ENCODE peak calls at places on chromosomes 7 and 10, in eight cellular contexts. One of them, this sample, is unnamed.

GRCh38 chr7:36606442-36607205 is 117.7 kb downstream of the AOAH start:
- DNase-seq in Peyer's patch: no peak
- DNase-seq in spleen: no peak
- DNase-seq in effector memory CD4-positive, alpha-beta T cell: no peak
- DNase-seq in dorsolateral prefrontal cortex: no peak
- DNase-seq in A549: no peak
- DNase-seq in substantia nigra: no peak
- DNase-seq in foreskin keratinocyte: no peak
- DNase-seq in this sample: no peak

GRCh38 chr7:69429817-69430501 is 168.3 kb upstream of the AUTS2 start:
- DNase-seq in spleen: no peak
- DNase-seq in Peyer's patch: peak
- DNase-seq in A549: no peak
- DNase-seq in substantia nigra: peak
- DNase-seq in dorsolateral prefrontal cortex: peak
- DNase-seq in effector memory CD4-positive, alpha-beta T cell: no peak
- DNase-seq in foreskin keratinocyte: no peak
- DNase-seq in this sample: peak

GRCh38 chr10:119206603-119207366 is 586 bp upstream of the GRK5 start:
- DNase-seq in spleen: peak
- DNase-seq in substantia nigra: peak
- DNase-seq in A549: peak
- DNase-seq in effector memory CD4-positive, alpha-beta T cell: peak
- DNase-seq in dorsolateral prefrontal cortex: peak
- DNase-seq in Peyer's patch: peak
- DNase-seq in foreskin keratinocyte: peak
- DNase-seq in this sample: peak

GRCh38 chr7:152989889-152990380 is 230.4 kb downstream of the ACTR3B start:
- DNase-seq in A549: no peak
- DNase-seq in spleen: no peak
- DNase-seq in substantia nigra: no peak
- DNase-seq in Peyer's patch: no peak
- DNase-seq in dorsolateral prefrontal cortex: no peak
- DNase-seq in effector memory CD4-positive, alpha-beta T cell: no peak
- DNase-seq in foreskin keratinocyte: peak
- DNase-seq in this sample: no peak

GRCh38 chr7:99141756-99142726 is 1.9 kb downstream of the SMURF1 start:
- DNase-seq in substantia nigra: peak
- DNase-seq in effector memory CD4-positive, alpha-beta T cell: peak
- DNase-seq in A549: peak
- DNase-seq in spleen: peak
- DNase-seq in Peyer's patch: peak
- DNase-seq in dorsolateral prefrontal cortex: peak
- DNase-seq in foreskin keratinocyte: peak
- DNase-seq in this sample: peak

GRCh38 chr10:79938728-79939380 is 10.1 kb downstream of the SFTPD start:
- DNase-seq in substantia nigra: no peak
- DNase-seq in A549: no peak
- DNase-seq in dorsolateral prefrontal cortex: no peak
- DNase-seq in effector memory CD4-positive, alpha-beta T cell: no peak
- DNase-seq in spleen: peak
- DNase-seq in Peyer's patch: peak
- DNase-seq in foreskin keratinocyte: no peak
- DNase-seq in this sample: no peak

GRCh38 chr7:43234968-43235367 is 122.5 kb downstream of the HECW1 start:
- DNase-seq in A549: no peak
- DNase-seq in spleen: no peak
- DNase-seq in dorsolateral prefrontal cortex: no peak
- DNase-seq in substantia nigra: no peak
- DNase-seq in Peyer's patch: no peak
- DNase-seq in effector memory CD4-positive, alpha-beta T cell: no peak
- DNase-seq in foreskin keratinocyte: no peak
- DNase-seq in this sample: no peak

GRCh38 chr7:54663186-54663585 is 95.8 kb downstream of the SEC61G start:
- DNase-seq in effector memory CD4-positive, alpha-beta T cell: no peak
- DNase-seq in foreskin keratinocyte: no peak
- DNase-seq in Peyer's patch: no peak
- DNase-seq in spleen: no peak
- DNase-seq in dorsolateral prefrontal cortex: no peak
- DNase-seq in substantia nigra: no peak
- DNase-seq in A549: no peak
- DNase-seq in this sample: no peak

GRCh38 chr10:21314234-21314633 is 211.2 kb downstream of the SKIDA1 start:
- DNase-seq in substantia nigra: no peak
- DNase-seq in spleen: no peak
- DNase-seq in A549: no peak
- DNase-seq in dorsolateral prefrontal cortex: no peak
- DNase-seq in effector memory CD4-positive, alpha-beta T cell: no peak
- DNase-seq in foreskin keratinocyte: no peak
- DNase-seq in Peyer's patch: no peak
- DNase-seq in this sample: no peak

GRCh38 chr10:5959581-5960069 is 17.7 kb downstream of the IL15RA start:
- DNase-seq in Peyer's patch: peak
- DNase-seq in effector memory CD4-positive, alpha-beta T cell: no peak
- DNase-seq in dorsolateral prefrontal cortex: no peak
- DNase-seq in foreskin keratinocyte: no peak
- DNase-seq in spleen: no peak
- DNase-seq in substantia nigra: no peak
- DNase-seq in A549: no peak
- DNase-seq in this sample: peak

GRCh38 chr7:154767194-154767593 is 235.7 kb downstream of the PAXIP1 start:
- DNase-seq in Peyer's patch: no peak
- DNase-seq in foreskin keratinocyte: peak
- DNase-seq in effector memory CD4-positive, alpha-beta T cell: no peak
- DNase-seq in dorsolateral prefrontal cortex: no peak
- DNase-seq in substantia nigra: no peak
- DNase-seq in spleen: no peak
- DNase-seq in A549: no peak
- DNase-seq in this sample: no peak

GRCh38 chr10:132023092-132023811 is 41.5 kb upstream of the BNIP3 start:
- DNase-seq in substantia nigra: peak
- DNase-seq in foreskin keratinocyte: peak
- DNase-seq in dorsolateral prefrontal cortex: peak
- DNase-seq in Peyer's patch: peak
- DNase-seq in effector memory CD4-positive, alpha-beta T cell: peak
- DNase-seq in spleen: peak
- DNase-seq in A549: peak
- DNase-seq in this sample: peak

GRCh38 chr7:94962661-94963060 is 55.3 kb downstream of the PPP1R9A start:
- DNase-seq in substantia nigra: no peak
- DNase-seq in A549: no peak
- DNase-seq in spleen: no peak
- DNase-seq in effector memory CD4-positive, alpha-beta T cell: no peak
- DNase-seq in Peyer's patch: no peak
- DNase-seq in foreskin keratinocyte: no peak
- DNase-seq in dorsolateral prefrontal cortex: no peak
- DNase-seq in this sample: no peak

GRCh38 chr7:156196649-156197048 is 384.4 kb upstream of the SHH start:
- DNase-seq in effector memory CD4-positive, alpha-beta T cell: no peak
- DNase-seq in spleen: no peak
- DNase-seq in foreskin keratinocyte: no peak
- DNase-seq in A549: no peak
- DNase-seq in Peyer's patch: no peak
- DNase-seq in substantia nigra: no peak
- DNase-seq in dorsolateral prefrontal cortex: no peak
- DNase-seq in this sample: no peak

GRCh38 chr10:65571011-65571570 is 1354.7 kb upstream of the LRRTM3 start:
- DNase-seq in Peyer's patch: no peak
- DNase-seq in A549: peak
- DNase-seq in foreskin keratinocyte: peak
- DNase-seq in dorsolateral prefrontal cortex: no peak
- DNase-seq in substantia nigra: no peak
- DNase-seq in effector memory CD4-positive, alpha-beta T cell: no peak
- DNase-seq in spleen: no peak
- DNase-seq in this sample: no peak

GRCh38 chr10:17644485-17644964 is 574 bp downstream of the STAM start:
- DNase-seq in foreskin keratinocyte: no peak
- DNase-seq in effector memory CD4-positive, alpha-beta T cell: no peak
- DNase-seq in A549: no peak
- DNase-seq in Peyer's patch: no peak
- DNase-seq in substantia nigra: no peak
- DNase-seq in spleen: no peak
- DNase-seq in dorsolateral prefrontal cortex: peak
- DNase-seq in this sample: no peak

GRCh38 chr7:102991077-102991539 is 78.3 kb downstream of the LRRC17 start:
- DNase-seq in effector memory CD4-positive, alpha-beta T cell: no peak
- DNase-seq in substantia nigra: no peak
- DNase-seq in spleen: no peak
- DNase-seq in Peyer's patch: no peak
- DNase-seq in dorsolateral prefrontal cortex: no peak
- DNase-seq in A549: peak
- DNase-seq in foreskin keratinocyte: no peak
- DNase-seq in this sample: no peak
- H3K27ac ChIP-seq in effector memory CD4-positive, alpha-beta T cell: no peak
- H3K27ac ChIP-seq in substantia nigra: no peak
- H3K27ac ChIP-seq in spleen: no peak
- H3K27ac ChIP-seq in Peyer's patch: no peak
- H3K27ac ChIP-seq in dorsolateral prefrontal cortex: no peak
- H3K27ac ChIP-seq in A549: peak
- H3K27ac ChIP-seq in foreskin keratinocyte: no peak
- H3K27ac ChIP-seq in this sample: no peak

DNA sequence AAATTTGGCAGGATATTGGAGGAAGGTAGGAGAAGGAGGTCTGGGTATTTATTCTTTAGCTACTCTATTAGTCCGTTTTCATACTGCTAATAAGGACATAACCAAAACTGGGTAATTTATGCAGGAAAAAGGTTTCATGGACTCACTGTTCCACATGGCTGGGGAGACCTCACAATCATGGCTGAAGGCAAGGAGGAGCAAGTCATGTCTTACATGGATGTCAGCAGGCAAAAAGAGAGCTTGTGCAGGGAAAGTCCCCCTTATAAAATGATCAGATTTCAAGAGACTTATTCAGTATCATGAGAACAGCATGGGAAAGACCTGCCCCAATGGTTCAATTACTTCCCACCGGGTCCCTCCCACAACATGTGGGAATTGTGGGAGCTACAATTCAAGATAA is 1.9 kb upstream of the INMT start:
- DNase-seq in spleen: no peak
- DNase-seq in foreskin keratinocyte: no peak
- DNase-seq in effector memory CD4-positive, alpha-beta T cell: no peak
- DNase-seq in dorsolateral prefrontal cortex: no peak
- DNase-seq in A549: no peak
- DNase-seq in substantia nigra: no peak
- DNase-seq in Peyer's patch: no peak
- DNase-seq in this sample: no peak
- H3K27ac ChIP-seq in spleen: peak
- H3K27ac ChIP-seq in foreskin keratinocyte: no peak
- H3K27ac ChIP-seq in effector memory CD4-positive, alpha-beta T cell: no peak
- H3K27ac ChIP-seq in dorsolateral prefrontal cortex: no peak
- H3K27ac ChIP-seq in A549: no peak
- H3K27ac ChIP-seq in substantia nigra: no peak
- H3K27ac ChIP-seq in Peyer's patch: peak
- H3K27ac ChIP-seq in this sample: peak

GRCh38 chr7:114416089-114416990 is 1.7 kb downstream of the FOXP2 start:
- DNase-seq in foreskin keratinocyte: peak
- DNase-seq in dorsolateral prefrontal cortex: no peak
- DNase-seq in Peyer's patch: no peak
- DNase-seq in A549: no peak
- DNase-seq in effector memory CD4-positive, alpha-beta T cell: no peak
- DNase-seq in spleen: no peak
- DNase-seq in substantia nigra: no peak
- DNase-seq in this sample: no peak

GRCh38 chr7:114414151-114415053 is at the start of gene FOXP2:
- DNase-seq in foreskin keratinocyte: peak
- DNase-seq in substantia nigra: no peak
- DNase-seq in Peyer's patch: no peak
- DNase-seq in spleen: no peak
- DNase-seq in A549: peak
- DNase-seq in dorsolateral prefrontal cortex: no peak
- DNase-seq in effector memory CD4-positive, alpha-beta T cell: no peak
- DNase-seq in this sample: no peak

GRCh38 chr7:114412548-114412947 is 2.1 kb upstream of the FOXP2 start:
- DNase-seq in A549: no peak
- DNase-seq in spleen: no peak
- DNase-seq in foreskin keratinocyte: no peak
- DNase-seq in dorsolateral prefrontal cortex: no peak
- DNase-seq in effector memory CD4-positive, alpha-beta T cell: no peak
- DNase-seq in substantia nigra: no peak
- DNase-seq in Peyer's patch: no peak
- DNase-seq in this sample: no peak

GRCh38 chr7:114415054-114415997 is 711 bp downstream of the FOXP2 start:
- DNase-seq in A549: no peak
- DNase-seq in effector memory CD4-positive, alpha-beta T cell: no peak
- DNase-seq in spleen: no peak
- DNase-seq in dorsolateral prefrontal cortex: no peak
- DNase-seq in foreskin keratinocyte: peak
- DNase-seq in Peyer's patch: no peak
- DNase-seq in substantia nigra: no peak
- DNase-seq in this sample: no peak

DNA sequence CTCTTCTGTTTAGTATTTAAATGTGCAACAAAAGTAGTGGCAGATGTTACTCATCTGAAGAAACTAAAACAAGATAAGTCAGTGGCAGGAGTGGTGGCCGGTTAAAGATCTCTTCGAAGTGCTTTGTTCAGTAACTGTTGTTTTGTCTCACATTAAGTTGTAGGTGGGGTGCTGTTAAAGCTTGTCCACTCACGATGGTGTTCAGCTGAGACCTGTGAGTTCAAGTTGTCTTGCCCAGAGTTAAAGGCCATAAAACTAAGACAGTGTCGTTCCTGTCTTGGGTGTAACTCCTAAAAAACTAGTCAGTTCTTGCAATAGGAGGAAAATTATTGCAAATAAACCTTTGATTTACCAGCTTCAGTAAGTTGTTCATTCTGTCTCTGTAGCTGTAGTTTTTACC is 874 bp upstream of the FOXP2 start:
- DNase-seq in A549: no peak
- DNase-seq in spleen: no peak
- DNase-seq in effector memory CD4-positive, alpha-beta T cell: no peak
- DNase-seq in substantia nigra: no peak
- DNase-seq in Peyer's patch: no peak
- DNase-seq in foreskin keratinocyte: peak
- DNase-seq in dorsolateral prefrontal cortex: no peak
- DNase-seq in this sample: no peak
- H3K27ac ChIP-seq in A549: no peak
- H3K27ac ChIP-seq in spleen: no peak
- H3K27ac ChIP-seq in effector memory CD4-positive, alpha-beta T cell: no peak
- H3K27ac ChIP-seq in substantia nigra: no peak
- H3K27ac ChIP-seq in Peyer's patch: no peak
- H3K27ac ChIP-seq in foreskin keratinocyte: no peak
- H3K27ac ChIP-seq in dorsolateral prefrontal cortex: no peak
- H3K27ac ChIP-seq in this sample: no peak

DNA sequence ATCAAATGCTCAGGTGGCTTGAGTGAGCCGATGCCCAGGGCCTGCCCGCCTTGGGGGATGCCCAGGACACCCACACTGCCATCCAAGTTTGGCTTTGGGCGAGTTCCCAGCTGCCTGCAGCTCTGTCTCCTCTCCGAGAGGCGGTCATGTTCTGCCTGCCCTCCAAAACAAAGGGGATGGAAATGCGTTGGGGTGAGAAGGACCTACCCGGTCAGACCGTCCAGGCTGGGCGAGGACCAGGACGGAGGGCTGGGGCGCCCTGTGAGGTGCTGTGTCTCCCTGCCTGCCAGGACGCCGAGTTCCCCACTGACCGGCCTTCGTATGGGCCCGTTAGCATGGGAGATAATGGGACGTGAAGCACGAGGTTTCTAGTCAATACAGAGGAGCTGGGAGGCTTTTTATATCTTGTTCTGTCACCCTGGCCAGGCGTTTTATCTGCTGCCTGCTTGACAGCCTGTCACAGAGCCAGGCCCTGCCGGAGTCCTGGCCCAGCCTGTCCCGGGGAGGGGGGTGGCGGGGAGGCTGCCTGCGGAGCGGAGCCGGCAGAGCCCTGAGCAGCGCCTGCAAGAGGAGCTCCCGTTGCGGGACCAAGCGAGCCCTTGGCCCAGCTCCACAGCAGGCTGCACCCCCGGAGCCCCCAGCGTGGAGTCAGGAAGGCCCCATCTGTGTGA is 22.0 kb upstream of the ELFN1 start:
- DNase-seq in Peyer's patch: no peak
- DNase-seq in foreskin keratinocyte: no peak
- DNase-seq in A549: no peak
- DNase-seq in effector memory CD4-positive, alpha-beta T cell: no peak
- DNase-seq in dorsolateral prefrontal cortex: peak
- DNase-seq in spleen: no peak
- DNase-seq in substantia nigra: no peak
- DNase-seq in this sample: peak
- H3K27ac ChIP-seq in Peyer's patch: no peak
- H3K27ac ChIP-seq in foreskin keratinocyte: no peak
- H3K27ac ChIP-seq in A549: no peak
- H3K27ac ChIP-seq in effector memory CD4-positive, alpha-beta T cell: no peak
- H3K27ac ChIP-seq in dorsolateral prefrontal cortex: no peak
- H3K27ac ChIP-seq in spleen: no peak
- H3K27ac ChIP-seq in substantia nigra: no peak
- H3K27ac ChIP-seq in this sample: no peak

This sample was measured in kidney.